ENCODE peak calls at places on chromosomes 12 and 14, in four cellular contexts. One of them, this sample, is unnamed.

GRCh38 chr12:130214686-130215370 is 52.6 kb downstream of the FZD10 start:
- DNase-seq in AG08395: no peak
- DNase-seq in C1 segment of cervical spinal cord: no peak
- DNase-seq in OCI-LY7: no peak
- DNase-seq in this sample: no peak

GRCh38 chr12:121467638-121468403 is 67.9 kb downstream of the RNF34 start:
- DNase-seq in OCI-LY7: no peak
- DNase-seq in AG08395: peak
- DNase-seq in C1 segment of cervical spinal cord: no peak
- DNase-seq in this sample: peak

GRCh38 chr14:81516941-81517797 is 16.5 kb downstream of the SEL1L start:
- DNase-seq in C1 segment of cervical spinal cord: no peak
- DNase-seq in AG08395: peak
- DNase-seq in OCI-LY7: no peak
- DNase-seq in this sample: peak

GRCh38 chr12:5910790-5911548 is 34.1 kb downstream of the ANO2 start:
- DNase-seq in OCI-LY7: no peak
- DNase-seq in AG08395: no peak
- DNase-seq in C1 segment of cervical spinal cord: no peak
- DNase-seq in this sample: no peak

GRCh38 chr14:73759183-73759713 is 45.1 kb upstream of the PNMA1 start:
- DNase-seq in C1 segment of cervical spinal cord: no peak
- DNase-seq in AG08395: peak
- DNase-seq in OCI-LY7: peak
- DNase-seq in this sample: peak

GRCh38 chr14:106790189-106791036 is 1264.0 kb downstream of the TMEM121 start:
- DNase-seq in AG08395: no peak
- DNase-seq in OCI-LY7: peak
- DNase-seq in C1 segment of cervical spinal cord: no peak
- DNase-seq in this sample: no peak

GRCh38 chr14:103562135-103562384 is 397 bp downstream of the BAG5 start:
- DNase-seq in C1 segment of cervical spinal cord: no peak
- DNase-seq in OCI-LY7: peak
- DNase-seq in AG08395: peak
- DNase-seq in this sample: no peak

GRCh38 chr12:124152733-124153132 is 142.2 kb upstream of the RFLNA start:
- DNase-seq in C1 segment of cervical spinal cord: no peak
- DNase-seq in AG08395: peak
- DNase-seq in OCI-LY7: no peak
- DNase-seq in this sample: peak

GRCh38 chr14:77681196-77682157 is 26.3 kb downstream of the ALKBH1 start:
- DNase-seq in AG08395: no peak
- DNase-seq in OCI-LY7: no peak
- DNase-seq in C1 segment of cervical spinal cord: no peak
- DNase-seq in this sample: peak

GRCh38 chr12:56189918-56190694 is 823 bp upstream of the SMARCC2 start:
- DNase-seq in C1 segment of cervical spinal cord: peak
- DNase-seq in OCI-LY7: peak
- DNase-seq in AG08395: peak
- DNase-seq in this sample: peak

GRCh38 chr12:115132145-115132544 is 448.2 kb upstream of the TBX3 start:
- DNase-seq in OCI-LY7: no peak
- DNase-seq in C1 segment of cervical spinal cord: no peak
- DNase-seq in AG08395: peak
- DNase-seq in this sample: no peak

GRCh38 chr14:94317259-94317658 is 5.9 kb downstream of the SERPINA6 start:
- DNase-seq in AG08395: no peak
- DNase-seq in C1 segment of cervical spinal cord: no peak
- DNase-seq in OCI-LY7: no peak
- DNase-seq in this sample: peak

GRCh38 chr14:93207468-93208308 is 632 bp downstream of the UBR7 start:
- DNase-seq in AG08395: peak
- DNase-seq in C1 segment of cervical spinal cord: no peak
- DNase-seq in OCI-LY7: peak
- DNase-seq in this sample: peak

GRCh38 chr14:65403231-65403630 is 9.3 kb upstream of the FUT8 start:
- DNase-seq in OCI-LY7: no peak
- DNase-seq in C1 segment of cervical spinal cord: no peak
- DNase-seq in AG08395: peak
- DNase-seq in this sample: peak

GRCh38 chr12:122830517-122831214 is 4.6 kb upstream of the HIP1R start:
- DNase-seq in AG08395: peak
- DNase-seq in C1 segment of cervical spinal cord: no peak
- DNase-seq in OCI-LY7: no peak
- DNase-seq in this sample: peak

GRCh38 chr14:96126339-96126770 is 78.3 kb upstream of the BDKRB2 start:
- DNase-seq in C1 segment of cervical spinal cord: no peak
- DNase-seq in AG08395: peak
- DNase-seq in OCI-LY7: no peak
- DNase-seq in this sample: peak

GRCh38 chr12:128976120-128976519 is 122.8 kb downstream of the GLT1D1 start:
- DNase-seq in OCI-LY7: peak
- DNase-seq in C1 segment of cervical spinal cord: no peak
- DNase-seq in AG08395: no peak
- DNase-seq in this sample: no peak

GRCh38 chr12:26318661-26319068 is 123.3 kb downstream of the SSPN start:
- DNase-seq in AG08395: peak
- DNase-seq in OCI-LY7: peak
- DNase-seq in C1 segment of cervical spinal cord: no peak
- DNase-seq in this sample: peak

GRCh38 chr12:54602661-54603060 is 14.2 kb upstream of the PPP1R1A start:
- DNase-seq in AG08395: no peak
- DNase-seq in C1 segment of cervical spinal cord: no peak
- DNase-seq in OCI-LY7: no peak
- DNase-seq in this sample: no peak

GRCh38 chr14:50497351-50497750 is 35.0 kb downstream of the MAP4K5 start:
- DNase-seq in OCI-LY7: no peak
- DNase-seq in C1 segment of cervical spinal cord: no peak
- DNase-seq in AG08395: no peak
- DNase-seq in this sample: no peak

GRCh38 chr14:68015356-68016242 is 196.0 kb downstream of the RAD51B start:
- DNase-seq in AG08395: no peak
- DNase-seq in C1 segment of cervical spinal cord: no peak
- DNase-seq in OCI-LY7: no peak
- DNase-seq in this sample: peak

GRCh38 chr12:12024958-12025682 is 45.6 kb upstream of the BCL2L14 start:
- DNase-seq in AG08395: no peak
- DNase-seq in C1 segment of cervical spinal cord: no peak
- DNase-seq in OCI-LY7: peak
- DNase-seq in this sample: no peak

GRCh38 chr14:93011650-93012317 is 88.8 kb downstream of the CHGA start:
- DNase-seq in AG08395: no peak
- DNase-seq in C1 segment of cervical spinal cord: no peak
- DNase-seq in OCI-LY7: no peak
- DNase-seq in this sample: no peak